ENCODE peak calls at places on chromosomes 3 and 15, in eight cellular contexts. J is non-pigmented ciliary epithelial cell, N is activated gamma-delta T cell treated with Interleukin-2 at 50 U/mL for 16 hours, E is hepatocyte, Q is anterior cingulate cortex, C is NCI-H226, U is GM12891, I is EH. Z is an unnamed sample.
A peak's percentile ranks its signal among the peaks of the same experiment; 100 is the strongest.

GRCh38 chr3:125166581-125166980 is 46.0 kb downstream of the SLC12A8 start:
- DNase-seq in J (no peak), N (no peak), E (no peak), Q (no peak), C (no peak), U (no peak), I (no peak), Z (no peak)

GRCh38 chr3:38497026-38497425 is 886 bp downstream of the EXOG start:
- DNase-seq in J (no peak), N (no peak), E (no peak), Q (no peak), C (peak; percentile 30), U (no peak), I (peak; percentile 44), Z (no peak)

GRCh38 chr15:51917493-51917892 is 54.1 kb downstream of the LEO1 start:
- DNase-seq in J (no peak), N (no peak), E (peak; percentile 26), Q (no peak), C (peak; percentile 61), U (no peak), I (peak; percentile 28), Z (no peak)

GRCh38 chr3:56467801-56468183 is 475 bp downstream of the ERC2 start:
- DNase-seq in J (no peak), N (no peak), E (peak; percentile 23), Q (no peak), C (no peak), U (no peak), I (no peak), Z (no peak)

GRCh38 chr3:29494305-29495036 is 213.6 kb downstream of the RBMS3 start:
- DNase-seq in J (no peak), N (no peak), E (peak; percentile 6), Q (no peak), C (no peak), U (no peak), I (peak; percentile 12), Z (no peak)

GRCh38 chr15:80597081-80597480 is 98.0 kb upstream of the ABHD17C start:
- DNase-seq in J (no peak), N (no peak), E (no peak), Q (no peak), C (no peak), U (no peak), I (no peak), Z (no peak)

GRCh38 chr15:57777034-57777433 is 70.5 kb downstream of the POLR2M start:
- DNase-seq in J (no peak), N (no peak), E (no peak), Q (no peak), C (no peak), U (no peak), I (no peak), Z (no peak)

GRCh38 chr15:75431682-75432081 is 19.8 kb downstream of the SIN3A start:
- DNase-seq in J (no peak), N (no peak), E (no peak), Q (no peak), C (no peak), U (no peak), I (peak; percentile 8), Z (no peak)

GRCh38 chr15:60585743-60586708 is 107.1 kb upstream of the ICE2 start:
- DNase-seq in J (peak; percentile 44), N (peak; percentile 61), E (peak; percentile 88), Q (no peak), C (peak; percentile 57), U (peak; percentile 13), I (peak; percentile 73), Z (peak; percentile 73)

GRCh38 chr3:3693593-3693992 is 105.6 kb upstream of the LRRN1 start:
- DNase-seq in J (no peak), N (no peak), E (no peak), Q (no peak), C (no peak), U (no peak), I (no peak), Z (no peak)

GRCh38 chr3:122421836-122422235 is 6.0 kb upstream of the WDR5B start:
- DNase-seq in J (no peak), N (no peak), E (no peak), Q (no peak), C (no peak), U (no peak), I (no peak), Z (no peak)

GRCh38 chr3:187804120-187805106 is 59.1 kb upstream of the BCL6 start:
- DNase-seq in J (no peak), N (no peak), E (no peak), Q (no peak), C (no peak), U (no peak), I (no peak), Z (no peak)

GRCh38 chr3:50321146-50321843 is 1.2 kb downstream of the HYAL2 start:
- DNase-seq in J (no peak), N (peak; percentile 74), E (peak; percentile 97), Q (peak; percentile 85), C (peak; percentile 69), U (peak; percentile 93), I (peak; percentile 90), Z (peak; percentile 70)

GRCh38 chr3:37993811-37994638 is 3.4 kb downstream of the VILL start:
- DNase-seq in J (peak; percentile 36), N (peak; percentile 51), E (peak; percentile 88), Q (no peak), C (peak; percentile 35), U (peak; percentile 59), I (peak; percentile 81), Z (peak; percentile 59)

GRCh38 chr3:128946411-128946810 is 47.5 kb downstream of the CFAP92 start:
- DNase-seq in J (peak; percentile 19), N (no peak), E (no peak), Q (no peak), C (no peak), U (no peak), I (peak; percentile 60), Z (no peak)

GRCh38 chr3:25547928-25548327 is 116.8 kb downstream of the TOP2B start:
- DNase-seq in J (no peak), N (no peak), E (no peak), Q (no peak), C (no peak), U (no peak), I (peak; percentile 30), Z (no peak)

GRCh38 chr3:13018561-13019242 is 54.5 kb downstream of the IQSEC1 start:
- DNase-seq in J (no peak), N (no peak), E (no peak), Q (no peak), C (no peak), U (no peak), I (no peak), Z (no peak)

GRCh38 chr3:114671741-114672510 is 378.1 kb downstream of the TIGIT start:
- DNase-seq in J (no peak), N (no peak), E (no peak), Q (no peak), C (no peak), U (no peak), I (peak; percentile 22), Z (no peak)

GRCh38 chr3:121477589-121477988 is 68.2 kb downstream of the POLQ start:
- DNase-seq in J (peak; percentile 71), N (no peak), E (no peak), Q (no peak), C (peak; percentile 4), U (no peak), I (peak; percentile 83), Z (no peak)

GRCh38 chr3:123152656-123153055 is 49.1 kb upstream of the SEC22A start:
- DNase-seq in J (no peak), N (no peak), E (no peak), Q (no peak), C (no peak), U (no peak), I (no peak), Z (no peak)

GRCh38 chr3:117553461-117553860 is 843.9 kb downstream of the TUSC7 start:
- DNase-seq in J (no peak), N (no peak), E (peak; percentile 37), Q (no peak), C (no peak), U (no peak), I (peak; percentile 33), Z (no peak)

GRCh38 chr15:85788796-85789495 is 5.8 kb downstream of the KLHL25 start:
- DNase-seq in J (no peak), N (no peak), E (no peak), Q (no peak), C (no peak), U (no peak), I (no peak), Z (no peak)

GRCh38 chr3:151156618-151157216 is 46.3 kb downstream of the GPR171 start:
- DNase-seq in J (no peak), N (peak; percentile 26), E (peak; percentile 77), Q (no peak), C (peak; percentile 38), U (peak; percentile 25), I (peak; percentile 54), Z (no peak)

GRCh38 chr3:48555231-48555948 is 1.2 kb downstream of the PFKFB4 start:
- DNase-seq in J (no peak), N (no peak), E (no peak), Q (no peak), C (no peak), U (no peak), I (no peak), Z (no peak)

GRCh38 chr3:50355829-50356552 is 3.3 kb downstream of the TMEM115 start:
- DNase-seq in J (no peak), N (no peak), E (no peak), Q (no peak), C (no peak), U (no peak), I (no peak), Z (no peak)

GRCh38 chr15:40894689-40895308 is 549 bp downstream of the VPS18 start:
- DNase-seq in J (no peak), N (peak; percentile 49), E (peak; percentile 86), Q (no peak), C (peak; percentile 55), U (peak; percentile 68), I (peak; percentile 76), Z (peak; percentile 73)

GRCh38 chr3:11154953-11155325 is 646 bp downstream of the HRH1 start:
- DNase-seq in J (no peak), N (no peak), E (peak; percentile 27), Q (no peak), C (no peak), U (no peak), I (no peak), Z (no peak)

GRCh38 chr3:94887056-94887455 is 824.2 kb downstream of the NSUN3 start:
- DNase-seq in J (peak; percentile 19), N (no peak), E (peak; percentile 48), Q (no peak), C (peak; percentile 99), U (no peak), I (no peak), Z (no peak)

GRCh38 chr3:125165189-125165947 is 47.2 kb downstream of the SLC12A8 start:
- DNase-seq in J (no peak), N (no peak), E (peak; percentile 41), Q (no peak), C (peak; percentile 30), U (no peak), I (peak; percentile 69), Z (no peak)

GRCh38 chr15:98620020-98620419 is 28.3 kb upstream of the IGF1R start:
- DNase-seq in J (no peak), N (no peak), E (no peak), Q (no peak), C (no peak), U (no peak), I (no peak), Z (no peak)

GRCh38 chr15:54659668-54660067 is 537.1 kb downstream of the RSL24D1 start:
- DNase-seq in J (no peak), N (no peak), E (no peak), Q (no peak), C (no peak), U (no peak), I (no peak), Z (no peak)

GRCh38 chr3:133644768-133645167 is 17.0 kb downstream of the TOPBP1 start:
- DNase-seq in J (peak; percentile 84), N (no peak), E (peak; percentile 13), Q (no peak), C (peak; percentile 67), U (no peak), I (peak; percentile 95), Z (no peak)